ENCODE peak calls at places on chromosomes 13 and 19, in ten cellular contexts. F, D, M, T, K, I, H, R, G and V are unnamed samples. For H3K4me1, the result is how much of the 10 kb centered on the place peaks cover.

GRCh38 chr13:95481051-95481775 is 71.3 kb upstream of the CLDN10 start:
- DNase-seq in F (peak), D (no peak), M (no peak), T (no peak), K (no peak), I (no peak), H (peak), R (no peak), G (no peak), V (peak)

GRCh38 chr13:48902421-48902820 is 73.3 kb upstream of the FNDC3A start:
- DNase-seq in F (peak), D (no peak), M (no peak), T (no peak), K (peak), I (peak), H (peak), R (peak), G (no peak), V (no peak)

GRCh38 chr19:40721936-40722661 is 5.2 kb downstream of the ITPKC start:
- DNase-seq in F (peak), D (no peak), M (no peak), T (peak), K (no peak), I (no peak), H (no peak), R (peak), G (no peak), V (no peak)

GRCh38 chr13:51317262-51317661 is 22.2 kb upstream of the SERPINE3 start:
- DNase-seq in F (peak), D (no peak), M (no peak), T (peak), K (no peak), I (no peak), H (no peak), R (no peak), G (no peak), V (no peak)

GRCh38 chr19:41175825-41176734 is 16.9 kb upstream of the CYP2S1 start:
- DNase-seq in F (peak), D (no peak), M (peak), T (peak), K (peak), I (peak), H (peak), R (peak), G (peak), V (peak)

GRCh38 chr19:12670159-12670928 is 3.7 kb downstream of the WDR83 start:
- DNase-seq in F (no peak), D (no peak), M (no peak), T (no peak), K (no peak), I (no peak), H (no peak), R (no peak), G (no peak), V (no peak)

GRCh38 chr19:34171877-34172660 is at the start of gene LSM14A:
- DNase-seq in F (peak), D (peak), M (peak), T (peak), K (peak), I (peak), H (peak), R (peak), G (peak), V (peak)

GRCh38 chr13:71880753-71881541 is 13.9 kb upstream of the DACH1 start:
- DNase-seq in F (no peak), D (no peak), M (no peak), T (peak), K (peak), I (no peak), H (no peak), R (peak), G (no peak), V (no peak)

GRCh38 chr13:45876781-45877180 is 25.2 kb upstream of the SIAH3 start:
- DNase-seq in F (no peak), D (no peak), M (no peak), T (no peak), K (no peak), I (no peak), H (no peak), R (no peak), G (no peak), V (no peak)

GRCh38 chr19:45322311-45322710 is 364 bp downstream of the CKM start:
- DNase-seq in F (no peak), D (peak), M (no peak), T (no peak), K (no peak), I (no peak), H (no peak), R (no peak), G (no peak), V (no peak)

GRCh38 chr13:66489586-66489985 is 740.5 kb downstream of the PCDH9 start:
- DNase-seq in F (peak), D (no peak), M (no peak), T (no peak), K (no peak), I (no peak), H (no peak), R (no peak), G (no peak), V (no peak)

GRCh38 chr19:50501186-50501567 is 9.8 kb downstream of the JOSD2 start:
- DNase-seq in F (no peak), D (no peak), M (no peak), T (no peak), K (no peak), I (no peak), H (no peak), R (no peak), G (no peak), V (no peak)

GRCh38 chr19:50501568-50502475 is 9.2 kb downstream of the JOSD2 start:
- DNase-seq in F (no peak), D (peak), M (peak), T (no peak), K (no peak), I (no peak), H (no peak), R (no peak), G (no peak), V (no peak)

GRCh38 chr19:50500753-50501151 is 10.2 kb downstream of the JOSD2 start:
- DNase-seq in F (no peak), D (peak), M (peak), T (no peak), K (no peak), I (no peak), H (no peak), R (no peak), G (no peak), V (no peak)

GRCh38 chr19:50498219-50499056 is 12.6 kb downstream of the JOSD2 start:
- DNase-seq in F (no peak), D (no peak), M (no peak), T (no peak), K (no peak), I (no peak), H (no peak), R (no peak), G (no peak), V (no peak)

DNA sequence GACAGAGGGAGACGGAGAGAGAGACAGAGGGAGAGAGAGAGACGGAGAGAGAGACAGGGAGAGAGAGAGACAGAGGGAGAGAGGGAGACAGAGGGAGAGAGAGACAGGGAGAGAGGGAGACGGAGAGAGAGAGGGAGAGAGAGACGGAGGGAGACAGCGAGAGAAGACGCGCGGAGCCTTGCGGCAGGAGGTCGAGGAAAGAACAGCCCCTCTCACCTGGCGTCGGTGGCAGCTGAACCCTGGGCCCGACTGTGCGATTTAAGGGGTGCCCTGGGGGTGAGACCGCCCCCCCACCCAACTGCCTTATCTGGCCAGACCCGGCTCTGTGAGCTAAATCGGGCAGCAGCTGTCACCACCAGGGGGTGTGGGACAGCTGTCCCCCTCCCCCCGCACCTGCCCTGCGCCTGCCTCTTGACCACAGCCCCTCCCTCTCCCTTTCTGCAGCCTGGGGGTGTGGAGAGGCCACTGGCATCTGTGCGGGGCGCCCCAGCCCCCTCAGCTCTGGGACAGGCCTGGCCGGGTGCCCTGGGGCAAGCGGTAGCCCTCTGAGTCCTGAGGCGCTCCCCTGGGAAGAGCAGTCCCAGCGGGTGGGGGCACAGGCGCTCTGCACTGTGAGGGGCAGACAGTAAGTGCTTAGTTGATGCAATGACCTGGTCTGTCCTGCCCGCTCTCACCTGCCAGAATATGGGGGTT is 10.8 kb downstream of the JOSD2 start:
- DNase-seq in F (no peak), D (peak), M (peak), T (no peak), K (peak), I (peak), H (no peak), R (no peak), G (no peak), V (no peak)
- TF ChIP-seq CTCF in F (peak), D (peak), M (no peak), T (no peak), K (peak), I (peak), H (no peak), R (peak), G (no peak), V (no peak)

GRCh38 chr13:60311527-60311926 is 85.5 kb upstream of the TDRD3 start:
- DNase-seq in F (no peak), D (no peak), M (no peak), T (no peak), K (no peak), I (no peak), H (no peak), R (no peak), G (no peak), V (no peak)

GRCh38 chr13:60318186-60318585 is 78.8 kb upstream of the TDRD3 start:
- DNase-seq in F (no peak), D (no peak), M (no peak), T (no peak), K (no peak), I (no peak), H (no peak), R (no peak), G (no peak), V (no peak)

GRCh38 chr13:60312851-60313505 is 84.0 kb upstream of the TDRD3 start:
- DNase-seq in F (no peak), D (no peak), M (no peak), T (peak), K (no peak), I (no peak), H (no peak), R (no peak), G (no peak), V (no peak)
- H3K27ac ChIP-seq in F (no peak), D (no peak), M (no peak), T (no peak), K (no peak), I (no peak), H (no peak), R (no peak), G (no peak), V (no peak)

GRCh38 chr13:76012091-76012721 is 376.1 kb downstream of the LMO7 start:
- DNase-seq in F (peak), D (no peak), M (no peak), T (peak), K (no peak), I (no peak), H (no peak), R (no peak), G (no peak), V (no peak)
- H3K4me1 ChIP-seq in F (under half), D (under half), M (under half), T (under half), K (under half), I (under half), H (under half), R (under half), G (under half), V (under half)

GRCh38 chr13:112967666-112968379 is 1.2 kb upstream of the MCF2L start:
- DNase-seq in F (no peak), D (no peak), M (no peak), T (no peak), K (no peak), I (no peak), H (no peak), R (no peak), G (no peak), V (no peak)

GRCh38 chr13:112969692-112970338 is 801 bp downstream of the MCF2L start:
- DNase-seq in F (no peak), D (no peak), M (no peak), T (no peak), K (no peak), I (no peak), H (no peak), R (no peak), G (no peak), V (no peak)

GRCh38 chr13:112968910-112969691 is at the start of gene MCF2L:
- DNase-seq in F (peak), D (no peak), M (no peak), T (peak), K (peak), I (peak), H (peak), R (no peak), G (peak), V (peak)

GRCh38 chr13:112966776-112967175 is 2.2 kb upstream of the MCF2L start:
- DNase-seq in F (no peak), D (no peak), M (no peak), T (no peak), K (no peak), I (no peak), H (peak), R (no peak), G (no peak), V (no peak)

GRCh38 chr13:112968380-112968909 is 569 bp upstream of the MCF2L start:
- DNase-seq in F (no peak), D (no peak), M (no peak), T (no peak), K (peak), I (no peak), H (no peak), R (no peak), G (peak), V (peak)
- TF ChIP-seq CTCF in F (no peak), D (no peak), M (no peak), T (no peak), K (no peak), I (peak), H (no peak), R (no peak), G (no peak), V (no peak)